ENCODE peak calls at places on chromosomes 6 and 20, in four cellular contexts. G is mucosa of gallbladder, L is iPS-NIHi11, V is psoas muscle. P is an unnamed sample.

GRCh38 chr6:32982084-32982701 is 13.8 kb downstream of the BRD2 start:
- DNase-seq in L (no peak), G (no peak), V (no peak), P (no peak)

GRCh38 chr6:151285121-151285520 is 45.4 kb downstream of the AKAP12 start:
- DNase-seq in G (no peak), V (no peak), L (no peak), P (no peak)

GRCh38 chr6:47922391-47922790 is 140.6 kb downstream of the OPN5 start:
- DNase-seq in G (no peak), L (peak; percentile 13), V (no peak), P (peak; percentile 47)

GRCh38 chr20:31785089-31785488 is 34.1 kb upstream of the MYLK2 start:
- DNase-seq in V (no peak), G (no peak), L (no peak), P (no peak)

GRCh38 chr20:362271-363254 is 15.7 kb downstream of the NRSN2 start:
- DNase-seq in V (peak; percentile 76), G (peak; percentile 87), L (peak; percentile 54), P (no peak)

GRCh38 chr20:38196592-38196991 is 31.5 kb upstream of the TGM2 start:
- DNase-seq in L (peak; percentile 8), G (peak; percentile 49), V (peak; percentile 76), P (no peak)

GRCh38 chr20:11271920-11272594 is 598.3 kb upstream of the JAG1 start:
- DNase-seq in G (no peak), L (no peak), V (no peak), P (no peak)

GRCh38 chr20:60877071-60877470 is 375.0 kb upstream of the CDH4 start:
- DNase-seq in G (no peak), V (no peak), L (no peak), P (no peak)

GRCh38 chr6:107624541-107624940 is 134.6 kb downstream of the SOBP start:
- DNase-seq in G (no peak), V (no peak), L (no peak), P (no peak)

GRCh38 chr6:157060440-157060949 is 262.8 kb downstream of the TMEM242 start:
- DNase-seq in G (no peak), V (no peak), L (no peak), P (no peak)

GRCh38 chr6:45420083-45420908 is 42.6 kb upstream of the SUPT3H start:
- DNase-seq in G (no peak), V (no peak), L (no peak), P (no peak)

P was measured in amygdala.